ENCODE peak calls at places on chromosomes 7 and 10, in six cellular contexts. P, W, B, S, O and J are unnamed samples.

GRCh38 chr7:148108381-148108780 is 482.2 kb upstream of the C7orf33 start:
- DNase-seq in P (no peak), W (no peak), B (no peak), S (no peak), O (no peak), J (no peak)

GRCh38 chr7:28096713-28097112 is 83.9 kb downstream of the JAZF1 start:
- DNase-seq in P (peak), W (peak), B (no peak), S (peak), O (peak), J (peak)

GRCh38 chr7:131072505-131073091 is 255.1 kb upstream of the MKLN1 start:
- DNase-seq in P (no peak), W (peak), B (no peak), S (peak), O (peak), J (peak)

GRCh38 chr7:147485660-147486210 is 1104.8 kb upstream of the C7orf33 start:
- DNase-seq in P (no peak), W (no peak), B (no peak), S (no peak), O (no peak), J (no peak)

GRCh38 chr7:105654994-105655900 is 74.0 kb upstream of the EFCAB10 start:
- DNase-seq in P (no peak), W (peak), B (no peak), S (peak), O (peak), J (peak)

GRCh38 chr7:53542164-53542563 is 506.7 kb downstream of the POM121L12 start:
- DNase-seq in P (no peak), W (no peak), B (no peak), S (no peak), O (no peak), J (no peak)

GRCh38 chr10:129820451-129820850 is 143.6 kb downstream of the EBF3 start:
- DNase-seq in P (no peak), W (no peak), B (no peak), S (no peak), O (no peak), J (no peak)

GRCh38 chr10:124966008-124966407 is 24.1 kb downstream of the ZRANB1 start:
- DNase-seq in P (no peak), W (no peak), B (no peak), S (no peak), O (no peak), J (no peak)

GRCh38 chr10:96840841-96841518 is 8.9 kb downstream of the LCOR start:
- DNase-seq in P (no peak), W (peak), B (no peak), S (no peak), O (no peak), J (peak)

GRCh38 chr7:150479023-150479716 is 28.7 kb downstream of the GIMAP8 start:
- DNase-seq in P (no peak), W (no peak), B (no peak), S (no peak), O (no peak), J (no peak)

GRCh38 chr7:35454575-35455385 is 200.9 kb upstream of the TBX20 start:
- DNase-seq in P (no peak), W (no peak), B (no peak), S (no peak), O (peak), J (no peak)

GRCh38 chr7:140673063-140673769 is 471 bp downstream of the ADCK2 start:
- DNase-seq in P (peak), W (no peak), B (peak), S (no peak), O (peak), J (no peak)

GRCh38 chr10:60573342-60573741 is 183.7 kb upstream of the ANK3 start:
- DNase-seq in P (no peak), W (no peak), B (no peak), S (no peak), O (no peak), J (no peak)

GRCh38 chr7:14747701-14748100 is 154.8 kb downstream of the DGKB start:
- DNase-seq in P (no peak), W (peak), B (no peak), S (no peak), O (no peak), J (no peak)

GRCh38 chr10:90313548-90314325 is 544.1 kb downstream of the HTR7 start:
- DNase-seq in P (no peak), W (no peak), B (no peak), S (no peak), O (no peak), J (peak)
- H3K4me3 ChIP-seq in P (no peak), W (no peak), B (no peak), S (no peak), O (no peak), J (no peak)

GRCh38 chr7:73703649-73703984 is 15.9 kb downstream of the STX1A start:
- DNase-seq in P (no peak), W (no peak), B (no peak), S (no peak), O (no peak), J (no peak)

GRCh38 chr7:73703225-73703624 is 16.2 kb downstream of the STX1A start:
- DNase-seq in P (no peak), W (no peak), B (no peak), S (no peak), O (no peak), J (no peak)

GRCh38 chr7:73705551-73705920 is 13.9 kb downstream of the STX1A start:
- DNase-seq in P (no peak), W (no peak), B (no peak), S (no peak), O (no peak), J (no peak)

GRCh38 chr7:73704640-73705550 is 14.6 kb downstream of the STX1A start:
- DNase-seq in P (no peak), W (peak), B (peak), S (no peak), O (no peak), J (no peak)

DNA sequence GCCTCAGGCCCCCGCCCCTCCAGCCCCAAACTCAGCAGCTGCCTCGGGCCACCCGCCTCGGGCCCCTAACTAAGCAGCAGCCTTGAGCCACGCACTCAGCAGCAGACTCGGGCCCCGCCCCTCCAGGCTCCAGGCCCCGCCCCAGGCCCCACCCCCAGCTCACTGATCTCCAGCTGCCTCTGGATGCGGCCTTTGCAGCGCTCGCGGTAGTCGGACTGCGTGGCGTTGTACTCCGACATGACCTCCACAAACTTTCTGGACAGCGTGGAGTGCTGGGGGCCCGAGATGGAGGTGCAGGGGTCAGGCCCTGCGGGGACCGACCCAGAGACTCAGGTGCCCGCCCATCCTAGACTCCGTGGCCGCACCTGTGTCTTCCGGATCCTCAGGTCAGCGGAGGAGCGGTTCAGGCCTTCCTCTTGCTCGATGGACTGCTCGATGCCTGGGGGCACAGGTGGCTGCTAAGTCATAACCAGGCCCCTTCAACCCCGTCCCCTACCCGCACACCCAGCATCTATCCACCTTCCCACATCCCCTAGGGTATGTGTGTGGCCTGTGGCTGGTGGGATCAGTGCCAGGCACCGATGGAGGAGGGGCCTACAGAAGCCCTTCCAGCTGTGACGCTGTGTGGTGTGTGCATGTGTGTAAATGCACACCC is 15.4 kb downstream of the STX1A start:
- DNase-seq in P (peak), W (peak), B (peak), S (no peak), O (peak), J (no peak)
- H3K4me3 ChIP-seq in P (no peak), W (no peak), B (peak), S (no peak), O (peak), J (no peak)

DNA sequence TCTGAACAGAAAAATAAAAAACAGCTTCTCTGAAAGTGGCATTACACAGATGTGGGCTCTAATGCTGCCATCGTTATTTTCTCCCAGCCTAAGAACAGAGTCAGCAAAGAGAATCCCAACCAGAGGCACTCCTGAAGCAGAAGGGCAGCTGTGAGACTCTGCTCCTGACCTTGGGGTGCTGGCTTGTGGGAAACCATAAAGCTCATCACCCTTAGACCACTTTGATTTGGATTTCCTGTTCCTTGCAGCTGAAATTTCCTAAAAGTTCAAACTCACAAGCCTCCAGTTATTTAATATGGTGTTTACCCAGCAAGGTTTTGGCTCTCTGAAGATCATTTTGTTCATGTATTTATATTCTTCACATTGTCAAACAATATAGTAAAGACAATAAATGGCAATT is 814.8 kb downstream of the TNS3 start:
- DNase-seq in P (no peak), W (no peak), B (no peak), S (no peak), O (no peak), J (no peak)
- H3K4me3 ChIP-seq in P (no peak), W (no peak), B (no peak), S (no peak), O (no peak), J (no peak)

DNA sequence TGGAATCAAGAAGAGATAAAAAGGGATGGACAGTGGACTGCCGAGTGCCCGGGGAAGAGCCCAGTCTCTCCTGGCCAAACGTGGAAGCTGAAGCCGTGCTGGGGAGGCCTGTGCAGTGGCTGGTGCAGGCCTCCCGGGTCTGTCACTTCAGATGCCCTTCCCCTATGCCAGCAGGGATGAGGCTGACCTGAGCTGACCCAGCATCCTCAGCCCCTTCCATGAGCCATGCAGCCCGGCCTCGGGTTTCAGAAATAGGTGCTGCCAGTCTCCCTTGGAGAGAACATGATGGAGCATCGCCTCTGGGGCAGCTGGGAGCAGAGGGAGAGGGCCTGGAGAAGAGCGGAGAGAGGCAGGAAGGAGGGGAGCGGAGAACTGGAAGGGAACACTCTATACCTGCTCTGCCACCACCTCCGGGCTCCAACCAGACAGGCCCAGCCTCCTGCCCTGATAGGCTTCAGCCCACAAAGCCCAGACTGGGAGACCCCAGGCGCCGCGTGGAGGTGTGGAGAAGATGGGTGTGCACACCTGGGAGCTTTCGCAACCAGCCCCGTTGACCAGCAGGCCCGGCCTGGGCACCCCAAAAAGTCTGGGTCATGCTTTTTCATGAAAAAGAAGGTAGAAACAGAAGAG is 68.6 kb upstream of the PPP2R2D start:
- DNase-seq in P (no peak), W (no peak), B (peak), S (no peak), O (no peak), J (no peak)
- H3K4me3 ChIP-seq in P (no peak), W (no peak), B (no peak), S (no peak), O (no peak), J (no peak)

DNA sequence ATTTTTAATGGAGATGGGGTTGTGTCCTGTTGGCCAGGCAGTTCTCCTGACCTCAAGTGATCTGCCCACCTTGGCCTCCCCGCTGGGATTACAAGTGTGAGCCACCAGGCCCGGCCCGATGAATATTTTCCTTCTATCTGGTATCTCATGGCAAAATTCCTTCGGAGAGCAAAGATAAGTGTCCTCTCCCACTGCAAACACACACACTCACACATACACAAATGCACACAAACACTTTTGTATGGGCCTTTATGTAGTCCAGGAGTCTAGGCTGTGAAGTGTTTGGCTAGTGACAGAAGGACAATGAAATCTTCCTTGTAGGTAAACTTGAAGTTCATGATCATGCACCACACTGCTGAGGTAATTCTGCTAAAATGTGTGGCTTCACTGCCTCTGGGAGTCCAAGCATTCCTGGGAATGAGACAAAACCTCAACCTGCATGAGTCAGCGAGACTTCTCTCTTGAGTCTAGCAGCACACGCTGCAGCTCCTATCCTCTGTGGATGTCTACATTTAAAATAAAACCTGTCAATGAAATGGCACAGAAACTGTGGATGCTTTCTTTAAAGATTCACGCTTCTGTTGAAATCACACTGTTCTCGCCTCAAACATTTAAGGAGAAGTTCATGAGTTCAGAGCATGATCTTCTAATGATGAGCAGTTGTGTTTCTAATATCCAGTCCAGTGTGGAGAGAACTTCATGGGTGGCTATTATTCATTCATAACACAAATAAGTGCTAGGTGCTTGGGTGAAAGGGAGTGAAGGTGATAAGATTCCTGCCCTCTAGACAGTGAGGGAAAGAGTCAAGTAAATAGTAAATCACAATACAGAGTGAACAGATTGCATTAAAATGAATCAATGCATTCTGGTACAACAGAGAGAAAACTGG is 96.5 kb downstream of the NRP1 start:
- DNase-seq in P (no peak), W (peak), B (no peak), S (peak), O (no peak), J (peak)
- H3K4me3 ChIP-seq in P (no peak), W (no peak), B (no peak), S (no peak), O (no peak), J (no peak)

GRCh38 chr7:17313175-17313574 is 14.7 kb downstream of the AHR start:
- DNase-seq in P (no peak), W (no peak), B (no peak), S (no peak), O (no peak), J (no peak)
- H3K4me3 ChIP-seq in P (no peak), W (no peak), B (no peak), S (no peak), O (peak), J (no peak)

GRCh38 chr7:134778941-134779740 is at the start of gene CALD1:
- DNase-seq in P (no peak), W (peak), B (peak), S (peak), O (peak), J (peak)
- H3K4me3 ChIP-seq in P (no peak), W (peak), B (peak), S (peak), O (peak), J (peak)